ENCODE peak calls at places on chromosomes 16 and 17, in seven cellular contexts. Y is dorsolateral prefrontal cortex, Z is aorta, G is AG04450, T is transverse colon, M is neuronal stem cell, O is prostate gland. B is an unnamed sample. For H3K27me3, the result is how much of the 10 kb centered on the place peaks cover.

GRCh38 chr16:85173077-85173980 is 61.1 kb upstream of the CIBAR2 start:
- DNase-seq in Z (no peak), M (no peak), T (no peak), O (no peak), G (peak), Y (no peak), B (no peak)

GRCh38 chr17:74123350-74123749 is 80.1 kb upstream of the RPL38 start:
- DNase-seq in M (no peak), T (no peak), Y (no peak), G (no peak), Z (no peak), O (no peak), B (no peak)

GRCh38 chr16:89018605-89019158 is 41.7 kb upstream of the CBFA2T3 start:
- DNase-seq in Y (peak), T (no peak), M (no peak), G (no peak), O (no peak), Z (peak), B (peak)

GRCh38 chr17:77528516-77529327 is 388.0 kb downstream of the SEC14L1 start:
- DNase-seq in Z (no peak), T (no peak), Y (no peak), G (no peak), M (peak), O (no peak), B (no peak)

GRCh38 chr16:71811261-71811803 is 2.7 kb upstream of the AP1G1 start:
- DNase-seq in M (no peak), G (no peak), T (no peak), Y (no peak), O (no peak), Z (no peak), B (no peak)

GRCh38 chr16:85757341-85757822 is 6.5 kb upstream of the C16orf74 start:
- DNase-seq in T (no peak), Z (no peak), O (no peak), M (no peak), G (peak), Y (no peak), B (no peak)

GRCh38 chr17:3754458-3755334 is 31.0 kb downstream of the HASPIN start:
- DNase-seq in M (peak), Y (no peak), Z (no peak), G (no peak), O (peak), T (peak), B (peak)

GRCh38 chr17:17663160-17664072 is 17.8 kb upstream of the RAI1 start:
- DNase-seq in O (no peak), T (peak), G (peak), Y (peak), M (peak), Z (peak), B (no peak)

GRCh38 chr16:70402916-70403659 is 35.8 kb downstream of the ST3GAL2 start:
- DNase-seq in O (no peak), Z (no peak), M (no peak), G (no peak), T (no peak), Y (no peak), B (no peak)

GRCh38 chr16:2702871-2703745 is 16.9 kb downstream of the PRSS27 start:
- DNase-seq in Z (no peak), Y (no peak), M (no peak), T (no peak), O (peak), G (no peak), B (peak)

GRCh38 chr17:71163121-71163812 is 957.6 kb upstream of the SOX9 start:
- DNase-seq in M (no peak), T (no peak), G (no peak), O (peak), Y (no peak), Z (no peak), B (peak)

GRCh38 chr17:78717431-78717980 is 64.6 kb downstream of the CYTH1 start:
- DNase-seq in O (peak), Z (no peak), G (no peak), T (peak), Y (peak), M (no peak), B (no peak)

GRCh38 chr17:55157165-55157564 is 107.6 kb upstream of the HLF start:
- DNase-seq in G (no peak), T (no peak), M (no peak), Z (no peak), Y (no peak), O (no peak), B (no peak)

GRCh38 chr17:63694229-63694973 is 5.5 kb downstream of the LIMD2 start:
- DNase-seq in Y (no peak), G (no peak), T (no peak), O (no peak), M (no peak), Z (no peak), B (no peak)

GRCh38 chr16:58195771-58196170 is 2.1 kb downstream of the CSNK2A2 start:
- DNase-seq in G (no peak), T (no peak), Z (no peak), Y (no peak), O (no peak), M (no peak), B (no peak)

GRCh38 chr17:4573682-4574081 is 10.6 kb upstream of the SMTNL2 start:
- DNase-seq in Y (no peak), Z (no peak), G (no peak), O (no peak), T (no peak), M (no peak), B (no peak)

GRCh38 chr17:75273968-75274708 is 3.1 kb upstream of the MIF4GD start:
- DNase-seq in M (no peak), Z (no peak), Y (no peak), T (no peak), O (no peak), G (no peak), B (no peak)

GRCh38 chr17:5000237-5000639 is 2.5 kb downstream of the KIF1C start:
- DNase-seq in O (no peak), M (no peak), G (no peak), T (peak), Y (no peak), Z (peak), B (peak)

GRCh38 chr16:22073350-22073749 is 19.0 kb upstream of the VWA3A start:
- DNase-seq in Y (no peak), G (no peak), Z (no peak), M (no peak), O (no peak), T (no peak), B (no peak)

GRCh38 chr16:49600976-49601375 is 227.4 kb downstream of the C16orf78 start:
- DNase-seq in Y (no peak), O (no peak), T (no peak), G (no peak), M (no peak), Z (no peak), B (no peak)

GRCh38 chr17:35692811-35693210 is 38.6 kb upstream of the RASL10B start:
- DNase-seq in T (no peak), O (no peak), G (no peak), M (no peak), Y (no peak), Z (no peak), B (no peak)

GRCh38 chr17:34472363-34472762 is 107.0 kb upstream of the TMEM132E start:
- DNase-seq in T (no peak), G (no peak), M (no peak), Y (no peak), O (no peak), Z (no peak), B (no peak)

GRCh38 chr17:65553009-65553645 is 8.3 kb downstream of the AXIN2 start:
- DNase-seq in M (no peak), Z (no peak), T (no peak), G (peak), O (no peak), Y (no peak), B (no peak)

GRCh38 chr16:67430504-67431076 is 331 bp upstream of the HSD11B2 start:
- DNase-seq in O (peak), G (no peak), M (peak), T (peak), Z (peak), Y (no peak), B (peak)

GRCh38 chr16:67429053-67429798 is 1.7 kb upstream of the HSD11B2 start:
- DNase-seq in Z (no peak), G (no peak), T (peak), M (no peak), O (no peak), Y (no peak), B (no peak)

GRCh38 chr16:67428146-67428731 is 2.7 kb upstream of the HSD11B2 start:
- DNase-seq in Z (peak), M (peak), Y (peak), O (peak), T (peak), G (no peak), B (peak)

GRCh38 chr16:67431077-67431804 is at the start of gene HSD11B2:
- DNase-seq in M (peak), T (no peak), G (no peak), Y (no peak), Z (peak), O (peak), B (peak)

DNA sequence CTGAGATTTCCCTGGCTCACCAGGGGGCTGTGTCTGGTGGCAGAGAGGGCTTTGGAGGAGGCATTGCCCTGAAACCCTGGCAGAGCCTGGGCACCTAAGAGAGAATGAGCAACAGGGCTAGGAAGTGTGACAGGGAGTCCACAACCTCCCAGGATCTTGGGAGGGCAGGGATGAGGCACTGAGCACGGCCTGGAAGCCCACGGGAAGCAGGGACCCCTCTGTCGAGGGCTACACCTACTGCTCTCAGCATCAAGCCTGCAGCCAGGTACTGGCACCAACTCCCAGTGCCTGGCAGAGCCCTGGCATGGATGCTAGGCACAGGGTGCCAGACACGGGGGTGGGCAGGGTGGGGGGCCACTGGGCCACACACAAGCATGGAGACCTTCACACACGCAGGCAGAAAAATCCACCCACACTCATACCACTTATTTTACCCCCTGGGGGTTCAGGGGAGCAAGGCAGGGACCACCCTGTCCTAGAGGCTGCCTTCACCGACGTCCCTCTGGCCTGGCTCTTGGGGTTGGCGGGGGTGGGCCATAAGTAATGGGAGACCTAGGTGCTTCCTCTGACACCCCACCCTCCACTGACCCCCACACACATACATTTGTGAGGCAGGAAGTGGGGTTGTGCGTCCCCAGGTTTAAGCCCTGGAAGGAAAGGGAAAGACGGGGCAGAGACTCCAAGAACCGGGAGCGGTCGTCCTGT is 970 bp upstream of the HSD11B2 start:
- DNase-seq in M (no peak), T (no peak), Y (no peak), Z (no peak), G (no peak), O (no peak), B (no peak)
- H3K27me3 ChIP-seq in M (under half), T (under half), Y (under half), Z (under half), G (under half), O (under half), B (under half)

GRCh38 chr17:6455321-6455705 is 11.1 kb downstream of the PIMREG start:
- DNase-seq in Y (peak), Z (peak), O (no peak), T (peak), G (no peak), M (no peak), B (no peak)
- H3K27ac ChIP-seq in Y (no peak), Z (no peak), O (no peak), T (no peak), G (no peak), M (no peak), B (no peak)

DNA sequence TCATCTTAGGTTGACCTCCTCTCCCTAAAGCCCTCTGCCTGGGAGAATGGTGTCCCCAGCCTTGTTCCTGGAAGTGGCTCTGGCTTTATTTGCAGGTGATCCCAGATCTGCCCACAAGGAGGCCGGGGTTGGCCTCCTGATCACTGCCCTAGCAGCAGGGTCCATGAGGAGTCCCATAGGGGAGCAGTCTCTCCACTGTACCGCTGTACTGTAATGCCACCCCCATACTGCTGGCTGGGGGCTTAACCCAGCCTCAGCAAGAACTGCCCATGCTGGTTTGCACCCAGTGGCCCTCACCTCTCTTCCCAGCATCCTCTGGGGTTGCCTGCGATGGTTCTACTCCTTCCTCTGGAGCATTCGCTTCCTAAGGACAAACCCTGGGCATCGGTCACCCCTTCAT is 39.1 kb downstream of the PSME3IP1 start:
- DNase-seq in T (no peak), G (no peak), O (no peak), M (no peak), Y (no peak), Z (no peak), B (peak)
- H3K4me3 ChIP-seq in T (no peak), G (no peak), O (no peak), M (no peak), Y (no peak), Z (no peak), B (no peak)

GRCh38 chr17:50074227-50074626 is 18.3 kb downstream of the ITGA3 start:
- DNase-seq in Z (no peak), M (no peak), G (no peak), O (no peak), T (no peak), Y (no peak), B (no peak)

GRCh38 chr17:50072925-50073324 is 17.0 kb downstream of the ITGA3 start:
- DNase-seq in Y (no peak), T (no peak), O (no peak), G (no peak), Z (no peak), M (no peak), B (no peak)

GRCh38 chr17:50071692-50072091 is 15.8 kb downstream of the ITGA3 start:
- DNase-seq in T (no peak), M (no peak), O (no peak), Y (no peak), G (no peak), Z (no peak), B (no peak)

GRCh38 chr17:50070908-50071680 is 15.2 kb downstream of the ITGA3 start:
- DNase-seq in O (no peak), G (no peak), M (no peak), T (no peak), Y (no peak), Z (no peak), B (peak)

GRCh38 chr17:50072130-50072529 is 16.2 kb downstream of the ITGA3 start:
- DNase-seq in Y (no peak), M (no peak), T (no peak), O (no peak), Z (no peak), G (no peak), B (peak)
- H3K27me3 ChIP-seq in Y (under half), M (under half), T (under half), O (under half), Z (under half), G (under half), B (under half)

GRCh38 chr17:50793007-50793406 is 25.7 kb upstream of the ANKRD40CL start:
- DNase-seq in T (no peak), Z (no peak), G (no peak), M (no peak), Y (no peak), O (no peak), B (no peak)
- H3K27ac ChIP-seq in T (no peak), Z (no peak), G (no peak), M (no peak), Y (no peak), O (no peak), B (no peak)

GRCh38 chr17:68458260-68459029 is 1.1 kb upstream of the WIPI1 start:
- DNase-seq in M (no peak), O (no peak), T (no peak), Y (no peak), G (no peak), Z (no peak), B (no peak)
- H3K4me3 ChIP-seq in M (peak), O (peak), T (peak), Y (peak), G (peak), Z (peak), B (peak)

GRCh38 chr17:8312726-8313600 is 2.9 kb downstream of the ARHGEF15 start:
- DNase-seq in Y (no peak), M (no peak), Z (no peak), G (no peak), T (no peak), O (no peak), B (no peak)

GRCh38 chr17:8312251-8312650 is 2.2 kb downstream of the ARHGEF15 start:
- DNase-seq in Z (no peak), T (no peak), M (no peak), Y (no peak), G (no peak), O (no peak), B (no peak)

GRCh38 chr17:8311131-8311790 is 1.2 kb downstream of the ARHGEF15 start:
- DNase-seq in O (no peak), M (no peak), Y (no peak), G (no peak), Z (no peak), T (no peak), B (no peak)

GRCh38 chr17:8314797-8315739 is 5.0 kb downstream of the ARHGEF15 start:
- DNase-seq in Y (no peak), Z (no peak), M (no peak), T (no peak), G (no peak), O (no peak), B (no peak)

GRCh38 chr17:8310601-8311123 is 621 bp downstream of the ARHGEF15 start:
- DNase-seq in Y (no peak), Z (no peak), G (no peak), O (no peak), T (no peak), M (no peak), B (no peak)
- H3K27me3 ChIP-seq in Y (under half), Z (under half), G (half or more), O (under half), T (half or more), M (under half), B (under half)

B was measured in right lobe of liver.